ENCODE peak calls at places on chromosomes 4 and X, in nine cellular contexts. Z is NCI-H1694; L is uterus; B is non-pigmented ciliary epithelial cell; R is HEK293T; Y is stimulated activated CD4-positive, alpha-beta T cell treated with anti-CD3 and anti-CD28 coated beads, Interleukin-4, amount 100 ng/mL, for 1 hour; T is esophagus squamous epithelium; J is CD8-positive, alpha-beta memory T cell; V is NCI-H446. M is an unnamed sample.

GRCh38 chr4:83360018-83360417 is 25.4 kb upstream of the HPSE start:
- DNase-seq in V (no peak), J (no peak), Z (no peak), R (no peak), Y (no peak), B (no peak), T (no peak), L (no peak), M (no peak)

GRCh38 chrX:13254076-13254785 is 65.6 kb downstream of the ATXN3L start:
- DNase-seq in J (no peak), Y (no peak), L (peak), T (no peak), B (no peak), R (no peak), Z (no peak), V (no peak), M (no peak)

GRCh38 chrX:118347131-118347530 is 1.2 kb downstream of the WDR44 start:
- DNase-seq in J (no peak), Z (no peak), V (no peak), L (no peak), Y (no peak), R (no peak), B (no peak), T (no peak), M (no peak)

GRCh38 chr4:165461176-165461835 is 82.5 kb downstream of the CPE start:
- DNase-seq in J (no peak), T (no peak), Y (no peak), Z (no peak), R (no peak), B (peak), V (peak), L (peak), M (no peak)

GRCh38 chrX:118726887-118727685 is at the start of gene IL13RA1:
- DNase-seq in V (no peak), L (peak), B (no peak), R (peak), Z (peak), Y (peak), T (no peak), J (no peak), M (peak)

GRCh38 chr4:7924163-7924562 is 15.5 kb downstream of the AFAP1 start:
- DNase-seq in R (no peak), Y (no peak), T (no peak), L (no peak), B (no peak), Z (no peak), J (no peak), V (no peak), M (no peak)

GRCh38 chr4:109826719-109827118 is 1.1 kb upstream of the RRH start:
- DNase-seq in L (no peak), Y (no peak), R (no peak), B (no peak), T (no peak), Z (no peak), V (no peak), J (peak), M (no peak)

GRCh38 chrX:24259544-24260240 is 54.2 kb downstream of the SUPT20HL2 start:
- DNase-seq in Z (peak), J (no peak), L (peak), V (peak), Y (no peak), R (peak), B (no peak), T (no peak), M (no peak)

GRCh38 chr4:165301833-165302232 is 25.6 kb upstream of the MSMO1 start:
- DNase-seq in Y (peak), Z (no peak), V (no peak), J (peak), L (no peak), B (no peak), R (no peak), T (no peak), M (no peak)

GRCh38 chrX:123753656-123754350 is 21.0 kb upstream of the THOC2 start:
- DNase-seq in Z (no peak), Y (no peak), B (no peak), T (no peak), V (no peak), L (no peak), J (no peak), R (no peak), M (no peak)

GRCh38 chr4:4502694-4503311 is 39.0 kb downstream of the STX18 start:
- DNase-seq in Z (no peak), J (no peak), T (no peak), L (no peak), R (peak), V (no peak), B (peak), Y (no peak), M (no peak)

GRCh38 chr4:183261953-183262775 is 57.9 kb downstream of the CLDN22 start:
- DNase-seq in T (peak), B (no peak), L (peak), J (peak), Y (peak), Z (peak), R (peak), V (peak), M (no peak)

GRCh38 chr4:85933306-85933640 is 426.6 kb downstream of the MAPK10 start:
- DNase-seq in R (no peak), B (no peak), T (no peak), Y (no peak), J (no peak), Z (no peak), V (no peak), L (no peak), M (no peak)

GRCh38 chr4:6222761-6223292 is 22.5 kb upstream of the JAKMIP1 start:
- DNase-seq in L (no peak), R (peak), J (no peak), V (no peak), Z (no peak), Y (no peak), T (no peak), B (no peak), M (no peak)